ENCODE peak calls at places on chromosomes 13 and 19, in six cellular contexts. Q is GM12878, W is ovary, H is IMR-90, R is testis, J is body of pancreas. K is an unnamed sample.

GRCh38 chr19:31149306-31149975 is 199.8 kb downstream of the TSHZ3 start:
- DNase-seq in Q (no peak), R (no peak), W (no peak), J (no peak), H (peak), K (no peak)

GRCh38 chr13:20847298-20847697 is 55.2 kb downstream of the XPO4 start:
- DNase-seq in R (no peak), W (no peak), J (no peak), H (no peak), Q (no peak), K (no peak)

GRCh38 chr13:65719831-65720230 is 1510.3 kb downstream of the PCDH9 start:
- DNase-seq in Q (no peak), W (no peak), J (no peak), H (no peak), R (no peak), K (no peak)

GRCh38 chr13:108947551-108948030 is 318.2 kb downstream of the MYO16 start:
- DNase-seq in R (peak), J (no peak), W (no peak), H (peak), Q (no peak), K (no peak)

GRCh38 chr13:24203726-24204295 is 43.3 kb downstream of the SPATA13 start:
- DNase-seq in R (no peak), Q (no peak), W (no peak), J (no peak), H (peak), K (no peak)

GRCh38 chr19:3625996-3626472 is 556 bp downstream of the CACTIN start:
- DNase-seq in W (no peak), R (no peak), Q (no peak), J (no peak), H (no peak), K (no peak)

GRCh38 chr13:25901460-25902376 is 150.1 kb downstream of the SHISA2 start:
- DNase-seq in Q (peak), J (no peak), W (no peak), H (peak), R (no peak), K (no peak)

GRCh38 chr13:51524312-51524711 is 60.0 kb upstream of the WDFY2 start:
- DNase-seq in R (no peak), H (peak), W (no peak), Q (no peak), J (no peak), K (no peak)

GRCh38 chr19:39408392-39409206 is 2.0 kb downstream of the ZFP36 start:
- DNase-seq in Q (no peak), R (no peak), J (peak), W (peak), H (peak), K (no peak)

GRCh38 chr13:27918041-27918917 is 1.5 kb upstream of the PDX1 start:
- DNase-seq in Q (no peak), H (no peak), J (peak), W (no peak), R (no peak), K (no peak)

GRCh38 chr13:73608731-73609485 is 525.3 kb downstream of the KLF12 start:
- DNase-seq in J (no peak), Q (no peak), R (no peak), W (no peak), H (no peak), K (no peak)

GRCh38 chr19:1465191-1466016 is 13.6 kb downstream of the C19orf25 start:
- DNase-seq in R (peak), J (no peak), H (peak), W (peak), Q (no peak), K (no peak)

GRCh38 chr13:75761373-75761772 is 125.2 kb downstream of the LMO7 start:
- DNase-seq in R (no peak), Q (peak), J (no peak), W (no peak), H (no peak), K (no peak)

GRCh38 chr13:20394506-20394905 is 131.2 kb downstream of the CRYL1 start:
- DNase-seq in J (no peak), R (no peak), W (no peak), H (no peak), Q (no peak), K (no peak)

GRCh38 chr13:91313103-91313502 is 34.4 kb upstream of the MIR17HG start:
- DNase-seq in Q (no peak), J (no peak), R (peak), W (no peak), H (peak), K (no peak)

GRCh38 chr13:82636119-82636518 is 1246.2 kb downstream of the SLITRK1 start:
- DNase-seq in J (no peak), H (peak), R (no peak), W (no peak), Q (no peak), K (no peak)

GRCh38 chr13:32676242-32676641 is 90.0 kb downstream of the PDS5B start:
- DNase-seq in Q (no peak), H (peak), J (no peak), R (no peak), W (no peak), K (no peak)

DNA sequence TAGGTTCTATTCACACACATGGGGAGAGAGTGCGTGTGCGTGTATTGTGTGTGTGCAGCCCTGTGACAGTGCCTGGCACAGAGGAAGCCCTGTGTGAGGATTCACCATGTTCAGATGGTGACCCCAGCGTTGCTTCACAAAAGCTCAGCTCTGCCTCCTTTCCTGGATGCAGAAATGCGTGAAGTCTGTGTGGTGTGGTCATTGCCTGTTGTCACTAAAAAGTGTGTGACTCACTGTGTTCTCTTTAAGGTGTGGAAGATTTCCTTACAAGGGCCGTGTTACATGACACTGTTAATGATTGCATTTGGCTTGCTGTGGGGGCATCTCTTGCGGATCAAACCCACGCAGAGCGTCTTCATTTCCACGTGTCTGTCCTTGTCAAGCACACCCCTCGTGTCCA is 19.5 kb upstream of the DCUN1D2 start:
- DNase-seq in J (no peak), H (no peak), Q (no peak), R (no peak), W (no peak), K (no peak)
- TF ChIP-seq POLR2A in J (no peak), H (no peak), Q (no peak), R (no peak), W (no peak), K (no peak)

GRCh38 chr13:96053003-96053703 is at the start of gene UGGT2:
- DNase-seq in Q (peak), J (peak), R (peak), W (peak), H (peak), K (peak)
- TF ChIP-seq CTCF in Q (no peak), J (peak), R (no peak), W (no peak), H (no peak), K (no peak)

GRCh38 chr19:46927106-46927505 is 66.3 kb downstream of the ARHGAP35 start:
- DNase-seq in H (no peak), J (no peak), R (no peak), W (no peak), Q (no peak), K (no peak)

GRCh38 chr19:46925548-46925950 is 64.8 kb downstream of the ARHGAP35 start:
- DNase-seq in Q (no peak), R (no peak), W (no peak), H (no peak), J (no peak), K (no peak)

GRCh38 chr19:46922465-46922864 is 61.7 kb downstream of the ARHGAP35 start:
- DNase-seq in H (no peak), Q (no peak), W (no peak), R (no peak), J (no peak), K (no peak)

GRCh38 chr19:46926201-46927071 is 65.6 kb downstream of the ARHGAP35 start:
- DNase-seq in R (no peak), H (no peak), J (no peak), Q (no peak), W (no peak), K (no peak)

GRCh38 chr19:46924874-46925547 is 64.2 kb downstream of the ARHGAP35 start:
- DNase-seq in R (no peak), Q (no peak), H (no peak), W (no peak), J (no peak), K (no peak)
- TF ChIP-seq POLR2A in R (no peak), Q (no peak), H (no peak), W (no peak), J (no peak), K (no peak)

GRCh38 chr13:67367385-67367784 is 137.2 kb upstream of the PCDH9 start:
- DNase-seq in W (no peak), J (no peak), Q (no peak), H (no peak), R (no peak), K (no peak)

GRCh38 chr13:67369895-67370660 is 139.9 kb upstream of the PCDH9 start:
- DNase-seq in W (no peak), H (peak), R (no peak), J (no peak), Q (no peak), K (no peak)

DNA sequence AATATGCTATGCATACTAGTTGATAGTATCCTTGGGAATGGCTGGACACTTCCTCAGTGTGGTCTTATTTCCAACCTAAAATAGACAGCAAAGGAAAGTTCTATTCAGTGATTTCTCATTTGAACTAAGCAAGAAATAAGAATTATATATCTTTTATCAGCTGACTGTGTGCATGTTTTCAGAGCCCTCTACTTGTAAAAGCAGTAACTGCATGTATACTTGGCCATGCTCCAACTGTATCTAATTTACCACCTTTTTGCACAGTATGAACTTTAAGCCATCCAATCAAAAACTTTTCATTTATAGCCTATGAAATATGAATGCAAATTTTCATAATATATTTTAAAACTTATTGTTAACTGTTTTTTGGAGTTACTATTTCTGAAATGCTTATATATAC is 136.4 kb upstream of the PCDH9 start:
- DNase-seq in H (peak), W (no peak), R (no peak), J (no peak), Q (no peak), K (no peak)
- TF ChIP-seq CTCF in H (peak), W (no peak), R (no peak), J (no peak), Q (no peak), K (no peak)

GRCh38 chr19:5990289-5990797 is 12.4 kb upstream of the RANBP3 start:
- DNase-seq in R (peak), H (no peak), J (no peak), W (peak), Q (no peak), K (no peak)
- TF ChIP-seq POLR2A in R (no peak), H (no peak), J (no peak), W (no peak), Q (no peak), K (no peak)

GRCh38 chr13:80086304-80086721 is 254.6 kb downstream of the SPRY2 start:
- DNase-seq in H (peak), J (no peak), W (no peak), Q (no peak), R (no peak), K (no peak)
- TF ChIP-seq CTCF in H (no peak), J (no peak), W (no peak), Q (no peak), R (no peak), K (no peak)

DNA sequence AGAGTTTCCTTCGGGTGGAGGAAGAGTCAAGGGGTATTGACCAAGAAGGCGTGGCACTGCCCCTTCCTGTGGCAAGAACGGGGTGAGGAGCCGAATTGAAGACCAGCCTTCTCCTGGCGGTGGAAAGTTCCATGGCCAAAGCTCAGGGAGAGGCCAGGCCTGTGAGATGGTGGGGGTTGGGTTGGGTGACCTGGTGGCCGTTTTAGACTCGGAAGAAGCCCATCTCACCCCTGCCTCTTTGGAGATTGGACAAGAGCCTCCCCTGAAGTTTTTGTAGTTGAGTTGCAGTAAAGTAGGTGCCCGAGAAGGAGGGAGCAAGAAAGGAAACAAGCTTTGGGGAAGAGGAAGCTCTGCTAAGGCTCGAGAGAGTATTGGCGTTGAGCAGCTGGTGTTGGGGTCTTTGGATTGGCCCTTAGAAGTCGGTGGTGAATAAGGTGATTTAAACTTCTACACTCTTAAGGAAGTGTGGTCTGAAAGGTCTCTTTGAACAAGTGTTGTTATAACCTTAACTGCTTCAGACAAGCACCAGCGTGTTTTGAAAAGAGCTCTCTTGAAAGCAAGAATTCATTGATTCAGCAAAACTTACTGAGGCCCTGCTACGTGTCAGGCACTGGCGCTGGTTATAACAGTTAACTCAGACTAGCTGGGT is 964 bp downstream of the SPINT2 start:
- DNase-seq in R (peak), H (no peak), W (no peak), J (peak), Q (no peak), K (no peak)
- TF ChIP-seq POLR2A in R (no peak), H (no peak), W (no peak), J (no peak), Q (no peak), K (no peak)

GRCh38 chr13:111035861-111036260 is 79.2 kb upstream of the ARHGEF7 start:
- DNase-seq in Q (no peak), J (no peak), W (no peak), R (no peak), H (no peak), K (no peak)

GRCh38 chr13:111038887-111039286 is 76.2 kb upstream of the ARHGEF7 start:
- DNase-seq in J (no peak), R (no peak), Q (no peak), H (no peak), W (no peak), K (no peak)

GRCh38 chr13:111034811-111035210 is 80.3 kb upstream of the ARHGEF7 start:
- DNase-seq in R (no peak), Q (no peak), J (no peak), W (no peak), H (peak), K (no peak)

GRCh38 chr13:111037838-111038397 is 77.2 kb upstream of the ARHGEF7 start:
- DNase-seq in W (no peak), H (no peak), J (no peak), R (no peak), Q (no peak), K (no peak)

DNA sequence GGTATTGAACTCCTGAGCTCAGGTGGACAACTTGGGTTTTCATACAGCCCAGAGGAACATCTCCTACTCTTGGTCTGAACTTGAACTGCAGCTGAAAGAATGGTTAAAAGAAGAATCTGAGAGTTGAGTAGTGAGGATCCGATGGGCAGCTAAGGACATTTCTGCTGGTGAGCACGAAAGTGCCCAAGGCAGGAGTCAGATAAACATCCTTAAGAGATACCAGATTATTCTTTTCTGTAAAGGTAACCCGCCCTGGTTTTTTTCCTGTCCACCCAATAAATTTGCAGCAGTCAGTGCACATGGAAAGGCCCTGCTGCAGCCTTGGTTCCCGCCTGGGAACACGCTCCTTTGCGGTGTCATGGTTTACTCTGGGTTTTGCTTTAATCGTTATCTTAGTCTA is 78.4 kb upstream of the ARHGEF7 start:
- DNase-seq in W (no peak), H (no peak), R (no peak), Q (no peak), J (no peak), K (no peak)
- TF ChIP-seq CTCF in W (no peak), H (no peak), R (no peak), Q (no peak), J (no peak), K (no peak)

K was measured in esophagus squamous epithelium.